ENCODE peak calls at places on chromosome 1, in six cellular contexts. G is adrenal gland, V is astrocyte of the spinal cord, C is HFF-Myc, R is dorsolateral prefrontal cortex, Y is left ventricle myocardium inferior. O is an unnamed sample.

GRCh38 chr1:202012544-202013478 is 2.4 kb downstream of the ELF3 start:
- DNase-seq in G (no peak), V (no peak), C (no peak), R (no peak), Y (no peak), O (no peak)

GRCh38 chr1:100866041-100866900 is 28.4 kb downstream of the EXTL2 start:
- DNase-seq in G (no peak), V (peak), C (no peak), R (no peak), Y (no peak), O (no peak)

GRCh38 chr1:233025566-233025965 is 75.2 kb downstream of the NTPCR start:
- DNase-seq in G (no peak), V (no peak), C (no peak), R (no peak), Y (no peak), O (no peak)

GRCh38 chr1:182842265-182842664 is 3.1 kb downstream of the DHX9 start:
- DNase-seq in G (no peak), V (no peak), C (no peak), R (no peak), Y (no peak), O (no peak)

GRCh38 chr1:90434460-90434859 is 282.6 kb downstream of the BARHL2 start:
- DNase-seq in G (no peak), V (no peak), C (no peak), R (no peak), Y (no peak), O (no peak)

GRCh38 chr1:102772831-102773230 is 335.5 kb downstream of the COL11A1 start:
- DNase-seq in G (no peak), V (no peak), C (no peak), R (no peak), Y (no peak), O (no peak)

GRCh38 chr1:18110598-18110939 is 3.0 kb downstream of the IGSF21 start:
- DNase-seq in G (no peak), V (no peak), C (no peak), R (no peak), Y (no peak), O (no peak)

GRCh38 chr1:25958475-25958874 is 39.4 kb downstream of the PAFAH2 start:
- DNase-seq in G (no peak), V (peak), C (peak), R (no peak), Y (no peak), O (peak)

GRCh38 chr1:109877320-109877771 is 33.3 kb upstream of the CSF1 start:
- DNase-seq in G (no peak), V (peak), C (peak), R (no peak), Y (peak), O (peak)

GRCh38 chr1:182552527-182552926 is 36.5 kb downstream of the RNASEL start:
- DNase-seq in G (no peak), V (no peak), C (no peak), R (no peak), Y (no peak), O (no peak)

GRCh38 chr1:207025144-207025880 is 7.2 kb downstream of the C1orf116 start:
- DNase-seq in G (peak), V (peak), C (no peak), R (no peak), Y (peak), O (no peak)

GRCh38 chr1:207027921-207028320 is 4.6 kb downstream of the C1orf116 start:
- DNase-seq in G (no peak), V (no peak), C (no peak), R (no peak), Y (no peak), O (no peak)

GRCh38 chr1:207026177-207026576 is 6.4 kb downstream of the C1orf116 start:
- DNase-seq in G (no peak), V (no peak), C (no peak), R (no peak), Y (no peak), O (no peak)

GRCh38 chr1:207028884-207029283 is 3.7 kb downstream of the C1orf116 start:
- DNase-seq in G (no peak), V (no peak), C (no peak), R (no peak), Y (no peak), O (no peak)

DNA sequence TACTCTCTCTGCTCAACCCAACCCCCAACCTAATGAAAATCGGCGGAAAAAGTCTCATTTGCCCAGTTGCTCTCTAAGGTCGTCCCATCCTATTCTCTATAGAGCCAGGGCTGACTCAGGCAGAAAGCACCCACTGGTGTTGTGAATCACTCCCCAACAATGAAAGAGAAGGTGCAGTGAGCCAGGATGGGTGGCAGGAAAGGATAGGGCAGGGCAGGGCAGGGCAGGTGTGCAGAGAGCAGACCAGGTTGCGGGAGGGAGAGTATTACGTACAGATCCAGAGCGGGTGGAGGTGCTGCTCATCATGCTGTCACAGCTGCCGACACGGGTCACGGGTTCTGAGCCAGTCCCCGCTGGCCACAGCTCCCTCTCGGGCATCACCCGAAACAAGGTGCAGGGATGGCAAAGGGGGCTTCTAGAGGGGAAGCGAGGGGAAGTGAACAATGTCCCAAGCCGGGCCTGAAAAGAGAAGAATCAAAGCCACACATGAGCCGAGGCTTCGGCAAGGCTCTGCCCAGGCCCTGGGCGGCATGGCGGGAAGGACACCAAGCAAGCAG is 5.3 kb downstream of the C1orf116 start:
- DNase-seq in G (no peak), V (peak), C (no peak), R (no peak), Y (no peak), O (no peak)
- H3K4me3 ChIP-seq in G (no peak), V (no peak), C (no peak), R (no peak), Y (no peak), O (no peak)

GRCh38 chr1:10631121-10631810 is 156.5 kb downstream of the PEX14 start:
- DNase-seq in G (no peak), V (no peak), C (no peak), R (no peak), Y (peak), O (no peak)

GRCh38 chr1:10629091-10629815 is 154.5 kb downstream of the PEX14 start:
- DNase-seq in G (no peak), V (no peak), C (no peak), R (no peak), Y (no peak), O (no peak)

GRCh38 chr1:10630661-10631120 is 155.9 kb downstream of the PEX14 start:
- DNase-seq in G (no peak), V (no peak), C (no peak), R (no peak), Y (peak), O (no peak)

GRCh38 chr1:10628685-10629084 is 153.9 kb downstream of the PEX14 start:
- DNase-seq in G (peak), V (peak), C (no peak), R (no peak), Y (peak), O (no peak)

GRCh38 chr1:10629816-10630571 is 155.2 kb downstream of the PEX14 start:
- DNase-seq in G (no peak), V (no peak), C (no peak), R (no peak), Y (peak), O (no peak)
- TF ChIP-seq CTCF in G (no peak), V (no peak), C (no peak), R (no peak), Y (no peak), O (no peak)

GRCh38 chr1:1425753-1426495 is 4.8 kb upstream of the ANKRD65 start:
- DNase-seq in G (no peak), V (no peak), C (no peak), R (peak), Y (no peak), O (no peak)
- H3K4me3 ChIP-seq in G (no peak), V (no peak), C (no peak), R (peak), Y (no peak), O (no peak)

GRCh38 chr1:209585672-209586071 is 2.2 kb downstream of the CAMK1G start:
- DNase-seq in G (peak), V (peak), C (no peak), R (peak), Y (peak), O (no peak)
- TF ChIP-seq CTCF in G (no peak), V (no peak), C (no peak), R (peak), Y (peak), O (peak)

GRCh38 chr1:39214998-39215873 is 10.7 kb downstream of the MACF1 start:
- DNase-seq in G (no peak), V (no peak), C (no peak), R (no peak), Y (no peak), O (no peak)
- H3K4me3 ChIP-seq in G (peak), V (no peak), C (no peak), R (peak), Y (peak), O (no peak)

GRCh38 chr1:41484881-41485280 is 398 bp upstream of the EDN2 start:
- DNase-seq in G (no peak), V (no peak), C (no peak), R (no peak), Y (no peak), O (no peak)

GRCh38 chr1:41482906-41483895 is 1.3 kb downstream of the EDN2 start:
- DNase-seq in G (no peak), V (no peak), C (peak), R (no peak), Y (peak), O (no peak)

GRCh38 chr1:41482001-41482765 is 2.3 kb downstream of the EDN2 start:
- DNase-seq in G (peak), V (no peak), C (no peak), R (no peak), Y (no peak), O (no peak)

GRCh38 chr1:41485605-41486004 is 1.1 kb upstream of the EDN2 start:
- DNase-seq in G (no peak), V (peak), C (no peak), R (no peak), Y (no peak), O (no peak)

GRCh38 chr1:41483960-41484844 is at the start of gene EDN2:
- DNase-seq in G (no peak), V (no peak), C (no peak), R (no peak), Y (peak), O (no peak)
- TF ChIP-seq CTCF in G (peak), V (peak), C (no peak), R (no peak), Y (peak), O (peak)